ENCODE peak calls at places on chromosomes 5 and 9, in four cellular contexts. One of them, this sample, is unnamed.

GRCh38 chr5:33363537-33363936 is 77.2 kb upstream of the TARS1 start:
- ATAC-seq in heart right ventricle: peak
- ATAC-seq in right cardiac atrium: peak
- ATAC-seq in lower lobe of right lung: no peak
- ATAC-seq in this sample: peak

GRCh38 chr5:170584446-170584845 is 80.6 kb downstream of the KCNIP1 start:
- ATAC-seq in heart right ventricle: no peak
- ATAC-seq in right cardiac atrium: no peak
- ATAC-seq in lower lobe of right lung: no peak
- ATAC-seq in this sample: no peak

GRCh38 chr9:127949827-127950512 is 12.3 kb upstream of the DPM2 start:
- ATAC-seq in heart right ventricle: peak
- ATAC-seq in right cardiac atrium: no peak
- ATAC-seq in lower lobe of right lung: no peak
- ATAC-seq in this sample: no peak

GRCh38 chr9:134835455-134835854 is 45.2 kb upstream of the FCN2 start:
- ATAC-seq in heart right ventricle: peak
- ATAC-seq in right cardiac atrium: peak
- ATAC-seq in lower lobe of right lung: no peak
- ATAC-seq in this sample: peak

GRCh38 chr5:50767588-50767987 is 101.2 kb downstream of the PARP8 start:
- ATAC-seq in heart right ventricle: no peak
- ATAC-seq in right cardiac atrium: no peak
- ATAC-seq in lower lobe of right lung: no peak
- ATAC-seq in this sample: no peak

GRCh38 chr9:115090486-115090885 is 27.5 kb downstream of the TNC start:
- ATAC-seq in heart right ventricle: no peak
- ATAC-seq in right cardiac atrium: no peak
- ATAC-seq in lower lobe of right lung: no peak
- ATAC-seq in this sample: no peak

GRCh38 chr9:35651964-35652828 is 1.5 kb upstream of the SIT1 start:
- ATAC-seq in heart right ventricle: no peak
- ATAC-seq in right cardiac atrium: no peak
- ATAC-seq in lower lobe of right lung: peak
- ATAC-seq in this sample: no peak

GRCh38 chr9:107174441-107174840 is 108.6 kb upstream of the RAD23B start:
- ATAC-seq in heart right ventricle: no peak
- ATAC-seq in right cardiac atrium: no peak
- ATAC-seq in lower lobe of right lung: no peak
- ATAC-seq in this sample: no peak

GRCh38 chr5:27093296-27093695 is 54.9 kb upstream of the CDH9 start:
- ATAC-seq in heart right ventricle: no peak
- ATAC-seq in right cardiac atrium: no peak
- ATAC-seq in lower lobe of right lung: no peak
- ATAC-seq in this sample: no peak

GRCh38 chr5:60687927-60688720 is 11.8 kb downstream of the DEPDC1B start:
- ATAC-seq in heart right ventricle: no peak
- ATAC-seq in right cardiac atrium: no peak
- ATAC-seq in lower lobe of right lung: peak
- ATAC-seq in this sample: no peak

GRCh38 chr9:87381050-87381711 is 116.5 kb upstream of the DAPK1 start:
- ATAC-seq in heart right ventricle: no peak
- ATAC-seq in right cardiac atrium: no peak
- ATAC-seq in lower lobe of right lung: peak
- ATAC-seq in this sample: peak

GRCh38 chr9:128781186-128782070 is 5.6 kb upstream of the TBC1D13 start:
- ATAC-seq in heart right ventricle: no peak
- ATAC-seq in right cardiac atrium: no peak
- ATAC-seq in lower lobe of right lung: no peak
- ATAC-seq in this sample: no peak

GRCh38 chr5:123460296-123460729 is 37.1 kb upstream of the CEP120 start:
- ATAC-seq in heart right ventricle: no peak
- ATAC-seq in right cardiac atrium: no peak
- ATAC-seq in lower lobe of right lung: no peak
- ATAC-seq in this sample: no peak

GRCh38 chr9:75111019-75111622 is 22.8 kb downstream of the OSTF1 start:
- ATAC-seq in heart right ventricle: no peak
- ATAC-seq in right cardiac atrium: peak
- ATAC-seq in lower lobe of right lung: peak
- ATAC-seq in this sample: no peak

GRCh38 chr5:7878381-7878873 is 9.5 kb downstream of the MTRR start:
- ATAC-seq in heart right ventricle: no peak
- ATAC-seq in right cardiac atrium: no peak
- ATAC-seq in lower lobe of right lung: peak
- ATAC-seq in this sample: no peak

GRCh38 chr9:93962561-93963440 is 7.6 kb upstream of the BARX1 start:
- ATAC-seq in heart right ventricle: peak
- ATAC-seq in right cardiac atrium: peak
- ATAC-seq in lower lobe of right lung: peak
- ATAC-seq in this sample: peak

GRCh38 chr5:18772475-18772874 is 1138.2 kb downstream of the TAF11L14 start:
- ATAC-seq in heart right ventricle: no peak
- ATAC-seq in right cardiac atrium: no peak
- ATAC-seq in lower lobe of right lung: no peak
- ATAC-seq in this sample: no peak

GRCh38 chr9:136324501-136325300 is 2.6 kb upstream of the GPSM1 start:
- ATAC-seq in heart right ventricle: peak
- ATAC-seq in right cardiac atrium: peak
- ATAC-seq in lower lobe of right lung: peak
- ATAC-seq in this sample: no peak

GRCh38 chr9:136531186-136531903 is 14.5 kb downstream of the NOTCH1 start:
- ATAC-seq in heart right ventricle: no peak
- ATAC-seq in right cardiac atrium: no peak
- ATAC-seq in lower lobe of right lung: no peak
- ATAC-seq in this sample: no peak

GRCh38 chr9:72633966-72634365 is 112.6 kb downstream of the TMC1 start:
- ATAC-seq in heart right ventricle: peak
- ATAC-seq in right cardiac atrium: no peak
- ATAC-seq in lower lobe of right lung: peak
- ATAC-seq in this sample: no peak

GRCh38 chr9:78253285-78253684 is 17.4 kb downstream of the CEP78 start:
- ATAC-seq in heart right ventricle: no peak
- ATAC-seq in right cardiac atrium: no peak
- ATAC-seq in lower lobe of right lung: no peak
- ATAC-seq in this sample: no peak

GRCh38 chr5:24629798-24630197 is 15.0 kb downstream of the CDH10 start:
- ATAC-seq in heart right ventricle: no peak
- ATAC-seq in right cardiac atrium: no peak
- ATAC-seq in lower lobe of right lung: no peak
- ATAC-seq in this sample: no peak

GRCh38 chr9:127541865-127542264 is 70.2 kb upstream of the STXBP1 start:
- ATAC-seq in heart right ventricle: peak
- ATAC-seq in right cardiac atrium: peak
- ATAC-seq in lower lobe of right lung: peak
- ATAC-seq in this sample: peak

GRCh38 chr9:104810421-104811339 is 46.8 kb downstream of the NIPSNAP3B start:
- ATAC-seq in heart right ventricle: peak
- ATAC-seq in right cardiac atrium: no peak
- ATAC-seq in lower lobe of right lung: no peak
- ATAC-seq in this sample: peak

GRCh38 chr5:124871299-124871698 is 124.9 kb upstream of the ZNF608 start:
- ATAC-seq in heart right ventricle: no peak
- ATAC-seq in right cardiac atrium: peak
- ATAC-seq in lower lobe of right lung: no peak
- ATAC-seq in this sample: no peak

GRCh38 chr5:148751025-148751424 is 75.4 kb upstream of the ADRB2 start:
- ATAC-seq in heart right ventricle: no peak
- ATAC-seq in right cardiac atrium: no peak
- ATAC-seq in lower lobe of right lung: no peak
- ATAC-seq in this sample: no peak

GRCh38 chr5:52999357-52999949 is 10.3 kb downstream of the ITGA2 start:
- ATAC-seq in heart right ventricle: no peak
- ATAC-seq in right cardiac atrium: no peak
- ATAC-seq in lower lobe of right lung: no peak
- ATAC-seq in this sample: no peak

GRCh38 chr5:122471752-122472061 is 159.7 kb downstream of the SNCAIP start:
- ATAC-seq in heart right ventricle: no peak
- ATAC-seq in right cardiac atrium: no peak
- ATAC-seq in lower lobe of right lung: no peak
- ATAC-seq in this sample: no peak

GRCh38 chr5:139472410-139473030 is 1.7 kb downstream of the SMIM33 start:
- ATAC-seq in heart right ventricle: no peak
- ATAC-seq in right cardiac atrium: no peak
- ATAC-seq in lower lobe of right lung: no peak
- ATAC-seq in this sample: no peak

GRCh38 chr5:107455111-107455544 is 215.6 kb downstream of the EFNA5 start:
- ATAC-seq in heart right ventricle: no peak
- ATAC-seq in right cardiac atrium: no peak
- ATAC-seq in lower lobe of right lung: peak
- ATAC-seq in this sample: no peak

GRCh38 chr9:73137914-73138313 is 13.8 kb upstream of the ANXA1 start:
- ATAC-seq in heart right ventricle: no peak
- ATAC-seq in right cardiac atrium: no peak
- ATAC-seq in lower lobe of right lung: peak
- ATAC-seq in this sample: peak

GRCh38 chr5:14190194-14191164 is 47.3 kb downstream of the TRIO start:
- ATAC-seq in heart right ventricle: peak
- ATAC-seq in right cardiac atrium: peak
- ATAC-seq in lower lobe of right lung: peak
- ATAC-seq in this sample: peak

GRCh38 chr5:14191325-14191724 is 48.2 kb downstream of the TRIO start:
- ATAC-seq in heart right ventricle: no peak
- ATAC-seq in right cardiac atrium: no peak
- ATAC-seq in lower lobe of right lung: no peak
- ATAC-seq in this sample: no peak

GRCh38 chr5:14187660-14188059 is 44.5 kb downstream of the TRIO start:
- ATAC-seq in heart right ventricle: no peak
- ATAC-seq in right cardiac atrium: no peak
- ATAC-seq in lower lobe of right lung: no peak
- ATAC-seq in this sample: no peak

GRCh38 chr5:14188778-14189177 is 45.6 kb downstream of the TRIO start:
- ATAC-seq in heart right ventricle: no peak
- ATAC-seq in right cardiac atrium: no peak
- ATAC-seq in lower lobe of right lung: no peak
- ATAC-seq in this sample: no peak

DNA sequence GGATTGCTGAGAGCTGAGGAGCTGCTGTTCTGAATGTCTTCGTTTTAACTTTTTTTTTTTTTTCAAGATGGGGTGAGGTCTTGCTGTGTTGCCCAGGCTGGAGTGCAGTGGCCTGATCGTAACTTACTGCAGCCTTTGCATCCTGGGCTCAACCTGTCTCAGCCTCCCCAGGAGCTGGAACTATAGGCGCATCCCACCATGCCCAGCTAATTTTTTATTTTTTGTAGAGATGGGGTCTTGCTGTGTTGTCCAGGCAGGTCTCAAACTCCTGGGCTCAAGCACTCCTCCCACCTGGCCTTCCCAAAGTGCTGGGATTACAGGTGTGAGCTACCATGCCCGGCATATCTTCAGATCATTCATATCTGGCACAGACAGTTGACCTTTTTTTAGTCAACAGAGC is 46.5 kb downstream of the TRIO start:
- ATAC-seq in heart right ventricle: no peak
- ATAC-seq in right cardiac atrium: no peak
- ATAC-seq in lower lobe of right lung: no peak
- ATAC-seq in this sample: no peak
- H3K4me3 ChIP-seq in heart right ventricle: no peak
- H3K4me3 ChIP-seq in right cardiac atrium: no peak
- H3K4me3 ChIP-seq in lower lobe of right lung: no peak
- H3K4me3 ChIP-seq in this sample: no peak

DNA sequence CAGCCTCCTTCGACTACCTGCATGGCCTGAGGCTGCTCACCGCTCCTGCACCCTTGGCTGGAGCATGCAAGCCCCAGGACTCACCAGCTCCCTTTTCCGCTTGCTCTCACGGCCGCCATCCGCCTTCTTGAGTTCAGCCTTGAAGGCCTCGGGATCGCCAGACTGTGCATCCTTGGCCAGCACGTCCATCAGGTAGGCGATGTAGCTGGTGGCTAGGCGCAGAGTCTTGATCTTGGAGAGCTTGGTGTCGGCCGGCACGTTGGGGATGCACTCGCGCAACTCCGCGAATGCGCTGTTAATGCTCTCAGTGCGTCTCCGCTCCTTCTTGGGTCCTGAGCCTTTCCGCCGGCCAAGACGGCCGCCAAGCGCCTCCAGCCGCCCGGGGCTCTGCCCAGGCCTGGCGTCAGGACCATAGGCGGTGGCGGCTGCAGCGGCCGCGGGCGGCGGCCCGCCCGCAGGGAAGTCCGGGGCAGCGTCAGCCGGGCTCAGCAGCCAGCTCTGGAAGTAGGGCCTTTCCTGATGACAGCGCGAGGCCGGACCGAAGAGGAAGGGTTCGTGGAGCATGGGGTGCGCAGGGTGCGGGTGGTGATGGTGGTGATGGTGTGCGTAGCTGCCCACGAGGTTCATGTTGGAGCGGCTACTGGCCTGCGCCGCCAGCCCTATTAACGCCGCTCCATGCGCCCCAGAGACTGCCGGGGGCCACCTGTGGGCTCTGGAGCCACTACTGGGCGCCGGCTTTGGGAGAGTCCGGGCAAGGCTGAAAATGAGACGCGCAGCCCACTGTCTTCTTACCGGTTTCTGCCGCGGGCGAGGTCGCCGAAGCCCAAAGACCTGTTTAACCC is 424 bp downstream of the HAND1 start:
- ATAC-seq in heart right ventricle: peak
- ATAC-seq in right cardiac atrium: peak
- ATAC-seq in lower lobe of right lung: peak
- ATAC-seq in this sample: peak
- H3K4me3 ChIP-seq in heart right ventricle: peak
- H3K4me3 ChIP-seq in right cardiac atrium: peak
- H3K4me3 ChIP-seq in lower lobe of right lung: peak
- H3K4me3 ChIP-seq in this sample: no peak

DNA sequence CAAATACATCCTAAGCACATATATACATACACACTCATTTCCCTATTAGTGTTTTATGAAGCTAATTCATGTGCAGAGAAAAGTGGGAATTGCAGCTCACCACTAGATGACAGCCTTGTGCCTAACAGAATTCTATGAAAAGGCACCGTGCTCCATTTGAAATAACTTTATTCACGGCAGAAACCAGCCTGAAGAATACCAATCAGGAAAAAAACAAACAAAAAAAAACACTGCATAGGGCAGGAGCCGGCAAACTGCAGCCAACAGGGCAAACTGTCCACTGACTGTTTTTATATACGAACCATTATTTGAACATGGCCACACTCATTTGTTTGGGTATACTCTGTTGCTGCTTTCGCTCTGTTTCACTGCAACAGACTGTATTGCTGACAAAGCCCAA is 33.6 kb downstream of the ERMP1 start:
- ATAC-seq in heart right ventricle: no peak
- ATAC-seq in right cardiac atrium: peak
- ATAC-seq in lower lobe of right lung: no peak
- ATAC-seq in this sample: no peak
- H3K4me3 ChIP-seq in heart right ventricle: no peak
- H3K4me3 ChIP-seq in right cardiac atrium: no peak
- H3K4me3 ChIP-seq in lower lobe of right lung: peak
- H3K4me3 ChIP-seq in this sample: peak

GRCh38 chr9:81373294-81373693 is 316.1 kb downstream of the TLE1 start:
- ATAC-seq in heart right ventricle: peak
- ATAC-seq in right cardiac atrium: peak
- ATAC-seq in lower lobe of right lung: no peak
- ATAC-seq in this sample: no peak
- H3K4me3 ChIP-seq in heart right ventricle: no peak
- H3K4me3 ChIP-seq in right cardiac atrium: no peak
- H3K4me3 ChIP-seq in lower lobe of right lung: no peak
- H3K4me3 ChIP-seq in this sample: no peak